ENCODE peak calls at places on chromosomes 11 and 22, in four cellular contexts. E is fibroblast of mammary gland, G is suprapubic skin, A is left ventricle myocardium inferior. U is an unnamed sample.

GRCh38 chr11:41099654-41100053 is 359.8 kb downstream of the LRRC4C start:
- DNase-seq in A (no peak), E (no peak), G (no peak), U (no peak)

GRCh38 chr11:13462311-13462927 is 603 bp downstream of the BTBD10 start:
- DNase-seq in E (peak; percentile 24), G (peak; percentile 82), A (peak; percentile 61), U (peak; percentile 23)

GRCh38 chr11:11748706-11749365 is 92.9 kb upstream of the USP47 start:
- DNase-seq in A (no peak), G (no peak), E (peak; percentile 45), U (no peak)

GRCh38 chr22:29269230-29269604 is 1.1 kb downstream of the EWSR1 start:
- DNase-seq in A (no peak), G (no peak), E (no peak), U (no peak)

GRCh38 chr22:41096841-41097240 is 4.4 kb downstream of the EP300 start:
- DNase-seq in A (no peak), G (no peak), E (no peak), U (no peak)

GRCh38 chr22:45318168-45318557 is 8.4 kb downstream of the FAM118A start:
- DNase-seq in G (no peak), A (peak; percentile 78), E (peak; percentile 93), U (peak; percentile 95)

GRCh38 chr11:103358251-103358650 is 249.0 kb downstream of the DYNC2H1 start:
- DNase-seq in G (no peak), A (no peak), E (peak; percentile 72), U (peak; percentile 42)

GRCh38 chr11:78742430-78742829 is 167.8 kb upstream of the NARS2 start:
- DNase-seq in A (peak; percentile 69), G (no peak), E (peak; percentile 45), U (peak; percentile 35)

GRCh38 chr11:15159085-15159484 is 44.4 kb downstream of the INSC start:
- DNase-seq in E (peak; percentile 77), A (no peak), G (no peak), U (peak; percentile 42)

GRCh38 chr11:69808708-69809107 is 10.5 kb downstream of the FGF3 start:
- DNase-seq in A (no peak), G (no peak), E (peak; percentile 6), U (peak; percentile 23)

GRCh38 chr11:68398870-68399865 is 61.4 kb upstream of the PPP6R3 start:
- DNase-seq in E (no peak), G (no peak), A (peak; percentile 82), U (no peak)

GRCh38 chr11:116529210-116529609 is 243.6 kb downstream of the BUD13 start:
- DNase-seq in G (no peak), E (no peak), A (no peak), U (no peak)

GRCh38 chr11:66856496-66857233 is at the start of gene LRFN4:
- DNase-seq in A (peak; percentile 51), E (no peak), G (no peak), U (no peak)

GRCh38 chr11:64510759-64511158 is 80.3 kb upstream of the SLC22A12 start:
- DNase-seq in E (no peak), G (peak; percentile 31), A (no peak), U (no peak)

GRCh38 chr22:21698430-21699329 is 32.9 kb downstream of the PPIL2 start:
- DNase-seq in G (no peak), E (peak; percentile 7), A (peak; percentile 70), U (peak; percentile 33)

GRCh38 chr11:27864046-27865025 is 164.1 kb upstream of the BDNF start:
- DNase-seq in A (no peak), E (no peak), G (no peak), U (no peak)

GRCh38 chr22:35476341-35476740 is 64.3 kb upstream of the RASD2 start:
- DNase-seq in E (no peak), G (no peak), A (no peak), U (peak; percentile 38)

GRCh38 chr11:72569966-72570892 is 104.0 kb downstream of the PDE2A start:
- DNase-seq in E (peak; percentile 92), A (no peak), G (peak; percentile 48), U (peak; percentile 63)

GRCh38 chr11:45803981-45804805 is 756 bp upstream of the SLC35C1 start:
- DNase-seq in E (peak; percentile 24), G (peak; percentile 92), A (peak; percentile 88), U (peak; percentile 57)
- TF ChIP-seq CTCF in E (no peak), G (no peak), A (no peak), U (no peak)

DNA sequence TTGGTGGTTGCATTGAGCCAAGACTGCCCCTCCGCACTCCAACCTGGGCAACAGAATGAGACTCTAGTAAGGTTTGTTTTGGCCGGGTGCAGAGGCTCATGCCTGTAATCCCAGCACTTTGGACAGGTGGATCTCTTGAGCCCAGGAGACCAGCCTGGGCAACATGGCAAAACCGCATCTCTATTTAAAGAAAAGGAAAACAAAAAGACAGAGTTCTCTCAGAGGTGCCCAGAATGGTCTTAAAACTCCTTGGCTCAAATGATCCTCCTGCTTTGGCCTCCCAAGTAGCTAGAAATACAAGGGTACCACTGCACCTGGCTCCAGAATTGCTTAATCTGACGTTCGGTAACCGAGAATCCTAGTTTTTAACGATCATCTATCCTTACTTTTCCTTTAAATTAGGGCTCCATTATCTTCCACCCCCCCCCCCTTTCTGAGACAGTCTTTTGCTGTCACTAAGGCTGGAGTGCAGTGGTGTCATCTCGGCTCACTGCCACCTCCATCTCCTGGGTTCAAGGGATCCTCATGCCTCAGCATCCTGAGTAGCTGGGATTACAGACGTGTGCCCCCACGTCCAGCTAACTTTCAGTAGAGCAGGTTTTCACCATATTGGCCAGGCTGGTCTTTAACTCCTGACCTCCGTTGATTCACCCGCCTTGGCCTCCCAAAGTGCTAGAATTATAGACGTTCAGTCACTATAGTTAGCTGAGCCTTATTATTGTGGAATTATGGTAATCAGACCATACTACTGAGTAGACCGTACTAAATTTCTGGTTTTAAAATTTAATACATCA is 1.7 kb downstream of the RPS25 start:
- DNase-seq in G (no peak), A (no peak), E (no peak), U (no peak)
- H3K4me3 ChIP-seq in G (peak overlapping the region; percentile 74), A (peak overlapping the region; percentile 79), E (peak overlapping the region; percentile 98), U (peak overlapping the region; percentile 90)

GRCh38 chr11:44565008-44565745 is at the start of gene CD82:
- DNase-seq in G (peak; percentile 100), A (peak; percentile 100), E (peak; percentile 96), U (peak; percentile 99)
- TF ChIP-seq CTCF in G (no peak), A (peak; percentile 54), E (no peak), U (peak; percentile 13)

GRCh38 chr11:115453158-115453557 is 51.1 kb downstream of the CADM1 start:
- DNase-seq in A (no peak), E (no peak), G (no peak), U (no peak)

GRCh38 chr11:115455606-115456005 is 48.6 kb downstream of the CADM1 start:
- DNase-seq in E (no peak), A (no peak), G (no peak), U (no peak)

GRCh38 chr11:115453693-115454092 is 50.5 kb downstream of the CADM1 start:
- DNase-seq in E (no peak), A (no peak), G (no peak), U (no peak)

GRCh38 chr11:115456019-115456418 is 48.2 kb downstream of the CADM1 start:
- DNase-seq in E (no peak), G (no peak), A (no peak), U (no peak)

DNA sequence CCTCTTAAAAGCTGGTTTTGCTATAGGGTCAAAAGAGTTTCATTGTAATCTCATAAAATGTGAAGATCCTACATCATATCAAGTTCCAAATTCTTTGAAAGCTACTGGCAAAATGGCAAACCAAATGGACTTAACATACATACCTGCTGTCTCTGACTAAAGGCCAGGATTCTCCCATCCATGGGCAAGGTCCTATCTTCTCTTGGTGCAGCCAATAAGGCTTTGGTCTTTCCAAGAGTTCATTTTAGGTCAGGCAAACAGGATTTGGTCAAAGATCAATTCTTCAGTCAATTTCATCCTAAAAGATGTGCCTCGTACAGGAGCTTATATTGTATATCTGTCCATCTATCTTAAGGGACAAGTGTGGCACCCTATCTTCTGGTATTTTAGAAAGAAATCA is 49.7 kb downstream of the CADM1 start:
- DNase-seq in G (no peak), A (no peak), E (no peak), U (no peak)
- H3K4me3 ChIP-seq in G (no peak overlapping the region), A (no peak overlapping the region), E (no peak overlapping the region), U (no peak overlapping the region)

DNA sequence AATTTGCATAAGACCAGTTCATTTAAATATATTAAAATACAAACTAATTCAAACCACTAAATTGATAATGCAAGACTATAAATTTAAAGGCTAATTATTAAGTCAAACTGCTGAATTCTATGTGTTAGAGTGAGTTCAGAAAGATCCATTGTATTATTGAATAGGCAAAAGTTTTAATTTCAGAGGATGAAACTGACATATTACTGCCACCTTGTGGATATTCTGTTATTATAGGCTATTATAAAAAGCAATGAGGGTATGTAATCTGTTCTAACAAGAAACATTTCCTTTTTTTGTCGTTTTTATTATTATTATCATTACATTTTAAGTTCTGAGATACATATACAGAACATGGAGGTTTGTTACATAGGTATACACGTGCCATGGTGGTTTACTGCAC is 20.9 kb upstream of the NAALAD2 start:
- DNase-seq in E (peak; percentile 4), A (no peak), G (no peak), U (peak; percentile 11)
- TF ChIP-seq CTCF in E (peak; percentile 31), A (peak; percentile 49), G (no peak), U (peak; percentile 27)

GRCh38 chr11:130433357-130433756 is 4.9 kb upstream of the ADAMTS8 start:
- DNase-seq in E (no peak), A (no peak), G (no peak), U (no peak)
- H3K4me3 ChIP-seq in E (no peak overlapping the region), A (no peak overlapping the region), G (no peak overlapping the region), U (no peak overlapping the region)

DNA sequence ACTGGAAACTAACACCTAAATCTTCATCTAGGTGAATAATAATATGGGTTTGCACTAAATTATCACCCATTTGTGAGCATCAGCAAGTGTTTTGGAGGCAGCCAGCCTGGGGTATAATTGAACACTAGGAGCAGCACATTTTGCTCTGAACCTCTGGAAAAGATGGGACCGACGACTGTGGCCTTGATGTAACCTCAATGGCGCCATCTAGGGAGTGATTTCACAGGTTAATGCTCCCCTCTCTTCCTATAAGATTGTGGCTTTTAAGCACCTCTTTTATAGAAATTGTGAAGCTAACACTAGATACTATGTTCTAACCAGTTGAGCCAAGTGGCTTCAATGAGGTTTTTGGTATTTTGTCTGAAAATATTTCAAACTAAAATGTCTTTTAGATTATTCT is 203.7 kb downstream of the NELL1 start:
- DNase-seq in A (no peak), E (no peak), G (no peak), U (no peak)
- TF ChIP-seq CTCF in A (no peak), E (no peak), G (no peak), U (no peak)

GRCh38 chr11:8810331-8811301 is 100.4 kb upstream of the AKIP1 start:
- DNase-seq in E (peak; percentile 79), G (peak; percentile 87), A (peak; percentile 81), U (peak; percentile 89)
- H3K4me3 ChIP-seq in E (peak overlapping the region; percentile 72), G (peak overlapping the region; percentile 59), A (peak overlapping the region; percentile 78), U (peak overlapping the region; percentile 65)